ENCODE peak calls at places on chromosomes 12 and 14, in eight cellular contexts. One of them, this sample, is unnamed. For H3K9me3, the result is how much of the 10 kb centered on the place peaks cover.

GRCh38 chr12:93892431-93893210 is 215.4 kb downstream of the CRADD start:
- DNase-seq in body of pancreas: no peak
- DNase-seq in AG04450: no peak
- DNase-seq in tibial artery: no peak
- DNase-seq in heart right ventricle: no peak
- DNase-seq in fibroblast of lung: no peak
- DNase-seq in kidney: no peak
- DNase-seq in H1: no peak
- DNase-seq in this sample: no peak

GRCh38 chr12:42539696-42540095 is 49.9 kb downstream of the PRICKLE1 start:
- DNase-seq in body of pancreas: no peak
- DNase-seq in AG04450: no peak
- DNase-seq in tibial artery: no peak
- DNase-seq in heart right ventricle: no peak
- DNase-seq in fibroblast of lung: no peak
- DNase-seq in kidney: no peak
- DNase-seq in H1: no peak
- DNase-seq in this sample: no peak

GRCh38 chr12:69342407-69342806 is 5.8 kb upstream of the LYZ start:
- DNase-seq in body of pancreas: no peak
- DNase-seq in AG04450: no peak
- DNase-seq in tibial artery: no peak
- DNase-seq in heart right ventricle: no peak
- DNase-seq in fibroblast of lung: no peak
- DNase-seq in kidney: no peak
- DNase-seq in H1: no peak
- DNase-seq in this sample: no peak

GRCh38 chr12:117847371-117847770 is 121.4 kb downstream of the KSR2 start:
- DNase-seq in body of pancreas: no peak
- DNase-seq in AG04450: no peak
- DNase-seq in tibial artery: no peak
- DNase-seq in heart right ventricle: no peak
- DNase-seq in fibroblast of lung: no peak
- DNase-seq in kidney: no peak
- DNase-seq in H1: no peak
- DNase-seq in this sample: no peak

GRCh38 chr12:107106241-107107025 is 13.1 kb upstream of the CRY1 start:
- DNase-seq in body of pancreas: no peak
- DNase-seq in AG04450: no peak
- DNase-seq in tibial artery: no peak
- DNase-seq in heart right ventricle: no peak
- DNase-seq in fibroblast of lung: no peak
- DNase-seq in kidney: no peak
- DNase-seq in H1: no peak
- DNase-seq in this sample: no peak

GRCh38 chr12:65800928-65801327 is 23.4 kb upstream of the HMGA2 start:
- DNase-seq in body of pancreas: no peak
- DNase-seq in AG04450: no peak
- DNase-seq in tibial artery: no peak
- DNase-seq in heart right ventricle: no peak
- DNase-seq in fibroblast of lung: no peak
- DNase-seq in kidney: no peak
- DNase-seq in H1: no peak
- DNase-seq in this sample: no peak

GRCh38 chr14:30584058-30584630 is 25.2 kb downstream of the G2E3 start:
- DNase-seq in body of pancreas: no peak
- DNase-seq in AG04450: no peak
- DNase-seq in tibial artery: no peak
- DNase-seq in heart right ventricle: no peak
- DNase-seq in fibroblast of lung: peak
- DNase-seq in kidney: no peak
- DNase-seq in H1: no peak
- DNase-seq in this sample: no peak

GRCh38 chr12:71230542-71230941 is 72.7 kb upstream of the TSPAN8 start:
- DNase-seq in body of pancreas: no peak
- DNase-seq in AG04450: no peak
- DNase-seq in tibial artery: no peak
- DNase-seq in heart right ventricle: no peak
- DNase-seq in fibroblast of lung: no peak
- DNase-seq in kidney: no peak
- DNase-seq in H1: no peak
- DNase-seq in this sample: no peak

GRCh38 chr12:49288922-49289555 is 5.9 kb upstream of the PRPH start:
- DNase-seq in body of pancreas: no peak
- DNase-seq in AG04450: no peak
- DNase-seq in tibial artery: no peak
- DNase-seq in heart right ventricle: no peak
- DNase-seq in fibroblast of lung: no peak
- DNase-seq in kidney: peak
- DNase-seq in H1: no peak
- DNase-seq in this sample: no peak

GRCh38 chr14:95998656-95999055 is 40.5 kb upstream of the C14orf132 start:
- DNase-seq in body of pancreas: no peak
- DNase-seq in AG04450: peak
- DNase-seq in tibial artery: no peak
- DNase-seq in heart right ventricle: no peak
- DNase-seq in fibroblast of lung: peak
- DNase-seq in kidney: no peak
- DNase-seq in H1: no peak
- DNase-seq in this sample: no peak

GRCh38 chr14:61458766-61459165 is 137.4 kb downstream of the PRKCH start:
- DNase-seq in body of pancreas: no peak
- DNase-seq in AG04450: no peak
- DNase-seq in tibial artery: no peak
- DNase-seq in heart right ventricle: no peak
- DNase-seq in fibroblast of lung: no peak
- DNase-seq in kidney: no peak
- DNase-seq in H1: no peak
- DNase-seq in this sample: no peak

GRCh38 chr12:106392746-106393145 is 35.2 kb downstream of the POLR3B start:
- DNase-seq in body of pancreas: no peak
- DNase-seq in AG04450: no peak
- DNase-seq in tibial artery: no peak
- DNase-seq in heart right ventricle: no peak
- DNase-seq in fibroblast of lung: no peak
- DNase-seq in kidney: no peak
- DNase-seq in H1: no peak
- DNase-seq in this sample: no peak

GRCh38 chr14:105931808-105932483 is 405.6 kb downstream of the TMEM121 start:
- DNase-seq in body of pancreas: no peak
- DNase-seq in AG04450: no peak
- DNase-seq in tibial artery: no peak
- DNase-seq in heart right ventricle: no peak
- DNase-seq in fibroblast of lung: no peak
- DNase-seq in kidney: no peak
- DNase-seq in H1: no peak
- DNase-seq in this sample: peak

GRCh38 chr12:8078400-8078799 is 3.7 kb upstream of the NECAP1 start:
- DNase-seq in body of pancreas: peak
- DNase-seq in AG04450: peak
- DNase-seq in tibial artery: no peak
- DNase-seq in heart right ventricle: no peak
- DNase-seq in fibroblast of lung: peak
- DNase-seq in kidney: no peak
- DNase-seq in H1: no peak
- DNase-seq in this sample: peak

GRCh38 chr12:18794000-18794399 is 56.1 kb downstream of the CAPZA3 start:
- DNase-seq in body of pancreas: no peak
- DNase-seq in AG04450: no peak
- DNase-seq in tibial artery: no peak
- DNase-seq in heart right ventricle: no peak
- DNase-seq in fibroblast of lung: no peak
- DNase-seq in kidney: no peak
- DNase-seq in H1: no peak
- DNase-seq in this sample: no peak

GRCh38 chr12:46963977-46964376 is 115.4 kb upstream of the PCED1B start:
- DNase-seq in body of pancreas: peak
- DNase-seq in AG04450: no peak
- DNase-seq in tibial artery: no peak
- DNase-seq in heart right ventricle: no peak
- DNase-seq in fibroblast of lung: peak
- DNase-seq in kidney: no peak
- DNase-seq in H1: no peak
- DNase-seq in this sample: peak

GRCh38 chr14:67675219-67675582 is 769 bp upstream of the VTI1B start:
- DNase-seq in body of pancreas: no peak
- DNase-seq in AG04450: no peak
- DNase-seq in tibial artery: no peak
- DNase-seq in heart right ventricle: no peak
- DNase-seq in fibroblast of lung: no peak
- DNase-seq in kidney: no peak
- DNase-seq in H1: no peak
- DNase-seq in this sample: no peak

GRCh38 chr14:91354979-91355685 is 62.5 kb downstream of the CCDC88C start:
- DNase-seq in body of pancreas: no peak
- DNase-seq in AG04450: no peak
- DNase-seq in tibial artery: no peak
- DNase-seq in heart right ventricle: no peak
- DNase-seq in fibroblast of lung: no peak
- DNase-seq in kidney: peak
- DNase-seq in H1: peak
- DNase-seq in this sample: no peak

GRCh38 chr14:91357731-91358319 is 59.8 kb downstream of the CCDC88C start:
- DNase-seq in body of pancreas: no peak
- DNase-seq in AG04450: no peak
- DNase-seq in tibial artery: no peak
- DNase-seq in heart right ventricle: no peak
- DNase-seq in fibroblast of lung: no peak
- DNase-seq in kidney: peak
- DNase-seq in H1: no peak
- DNase-seq in this sample: no peak

GRCh38 chr14:91358654-91359210 is 58.9 kb downstream of the CCDC88C start:
- DNase-seq in body of pancreas: no peak
- DNase-seq in AG04450: no peak
- DNase-seq in tibial artery: no peak
- DNase-seq in heart right ventricle: no peak
- DNase-seq in fibroblast of lung: no peak
- DNase-seq in kidney: peak
- DNase-seq in H1: no peak
- DNase-seq in this sample: no peak

GRCh38 chr14:91356218-91356763 is 61.3 kb downstream of the CCDC88C start:
- DNase-seq in body of pancreas: no peak
- DNase-seq in AG04450: no peak
- DNase-seq in tibial artery: no peak
- DNase-seq in heart right ventricle: no peak
- DNase-seq in fibroblast of lung: no peak
- DNase-seq in kidney: peak
- DNase-seq in H1: no peak
- DNase-seq in this sample: no peak

DNA sequence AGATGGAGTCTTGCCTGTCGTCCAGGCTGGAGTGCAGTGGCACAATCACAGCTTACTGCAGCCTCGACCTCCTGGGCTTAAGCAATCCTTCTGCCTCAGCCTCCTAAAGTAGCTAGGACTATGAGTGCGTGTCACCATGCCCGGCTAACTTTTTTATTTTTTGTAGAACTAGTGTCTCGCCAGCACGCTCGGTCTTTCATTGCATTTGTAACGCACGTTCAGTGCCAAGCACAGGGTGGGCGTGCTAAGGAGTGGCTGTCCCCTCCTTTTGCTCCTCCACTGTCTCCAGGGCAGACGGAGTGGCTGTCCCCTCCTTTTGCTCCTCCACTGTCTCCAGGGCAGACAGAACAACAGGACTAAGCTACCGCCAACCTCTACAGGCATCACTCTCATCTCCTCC is 60.3 kb downstream of the CCDC88C start:
- DNase-seq in body of pancreas: no peak
- DNase-seq in AG04450: no peak
- DNase-seq in tibial artery: no peak
- DNase-seq in heart right ventricle: no peak
- DNase-seq in fibroblast of lung: no peak
- DNase-seq in kidney: peak
- DNase-seq in H1: no peak
- DNase-seq in this sample: no peak
- H3K4me3 ChIP-seq in body of pancreas: no peak
- H3K4me3 ChIP-seq in AG04450: no peak
- H3K4me3 ChIP-seq in tibial artery: no peak
- H3K4me3 ChIP-seq in heart right ventricle: no peak
- H3K4me3 ChIP-seq in fibroblast of lung: no peak
- H3K4me3 ChIP-seq in kidney: no peak
- H3K4me3 ChIP-seq in H1: no peak
- H3K4me3 ChIP-seq in this sample: no peak

DNA sequence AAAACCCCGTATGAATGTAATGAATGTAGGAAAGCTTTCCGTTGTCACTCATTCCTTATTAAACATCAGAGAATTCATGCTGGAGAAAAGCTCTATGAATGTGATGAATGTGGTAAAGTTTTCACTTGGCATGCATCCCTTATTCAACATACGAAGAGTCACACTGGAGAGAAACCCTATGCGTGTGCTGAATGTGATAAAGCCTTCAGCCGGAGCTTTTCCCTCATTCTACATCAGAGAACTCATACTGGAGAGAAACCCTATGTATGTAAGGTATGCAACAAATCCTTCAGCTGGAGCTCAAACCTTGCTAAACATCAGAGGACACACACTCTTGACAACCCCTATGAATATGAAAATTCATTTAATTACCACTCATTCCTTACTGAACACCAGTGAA is 23.8 kb downstream of the ZNF891 start:
- DNase-seq in body of pancreas: no peak
- DNase-seq in AG04450: no peak
- DNase-seq in tibial artery: no peak
- DNase-seq in heart right ventricle: no peak
- DNase-seq in fibroblast of lung: peak
- DNase-seq in kidney: no peak
- DNase-seq in H1: no peak
- DNase-seq in this sample: no peak
- H3K9me3 ChIP-seq in body of pancreas: under half
- H3K9me3 ChIP-seq in AG04450: under half
- H3K9me3 ChIP-seq in tibial artery: half or more
- H3K9me3 ChIP-seq in heart right ventricle: half or more
- H3K9me3 ChIP-seq in fibroblast of lung: under half
- H3K9me3 ChIP-seq in kidney: half or more
- H3K9me3 ChIP-seq in H1: half or more
- H3K9me3 ChIP-seq in this sample: under half

GRCh38 chr14:72745991-72746980 is 147.6 kb downstream of the DPF3 start:
- DNase-seq in body of pancreas: no peak
- DNase-seq in AG04450: peak
- DNase-seq in tibial artery: no peak
- DNase-seq in heart right ventricle: no peak
- DNase-seq in fibroblast of lung: peak
- DNase-seq in kidney: no peak
- DNase-seq in H1: no peak
- DNase-seq in this sample: no peak
- H3K4me3 ChIP-seq in body of pancreas: no peak
- H3K4me3 ChIP-seq in AG04450: no peak
- H3K4me3 ChIP-seq in tibial artery: no peak
- H3K4me3 ChIP-seq in heart right ventricle: no peak
- H3K4me3 ChIP-seq in fibroblast of lung: no peak
- H3K4me3 ChIP-seq in kidney: no peak
- H3K4me3 ChIP-seq in H1: no peak
- H3K4me3 ChIP-seq in this sample: no peak

DNA sequence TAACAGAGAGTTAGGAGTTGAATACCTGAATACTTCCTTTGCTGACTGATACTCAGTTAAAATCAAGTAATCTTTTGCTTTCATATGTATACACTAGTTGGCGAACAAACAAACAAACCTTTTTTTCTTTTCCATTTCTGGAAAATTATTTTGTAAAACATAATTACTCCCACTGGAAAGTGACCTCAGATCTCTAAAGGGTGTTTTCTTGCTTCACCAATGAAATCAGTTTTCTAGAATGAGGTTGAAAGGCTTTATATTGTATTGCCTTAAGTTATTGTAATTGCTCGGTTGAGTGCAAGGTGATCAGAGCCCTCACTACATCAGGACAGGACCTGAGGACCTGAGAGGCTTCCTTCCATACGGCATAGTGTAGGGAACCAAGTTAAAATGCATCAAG is at the start of gene OR4K1:
- DNase-seq in body of pancreas: no peak
- DNase-seq in AG04450: no peak
- DNase-seq in tibial artery: no peak
- DNase-seq in heart right ventricle: no peak
- DNase-seq in fibroblast of lung: no peak
- DNase-seq in kidney: no peak
- DNase-seq in H1: no peak
- DNase-seq in this sample: no peak
- H3K9me3 ChIP-seq in body of pancreas: under half
- H3K9me3 ChIP-seq in AG04450: under half
- H3K9me3 ChIP-seq in tibial artery: under half
- H3K9me3 ChIP-seq in heart right ventricle: under half
- H3K9me3 ChIP-seq in fibroblast of lung: under half
- H3K9me3 ChIP-seq in kidney: under half
- H3K9me3 ChIP-seq in H1: half or more
- H3K9me3 ChIP-seq in this sample: under half